ENCODE peak calls at places on chromosomes 1 and 21, in four cellular contexts. One of them, this sample, is unnamed.

GRCh38 chr1:91564888-91565700 is 64.4 kb downstream of the CDC7 start:
- DNase-seq in NCI-H1694 treated with DMSO at 0.1 percent for 48 hours: no peak
- DNase-seq in esophagus squamous epithelium: no peak
- DNase-seq in NCI-H2107: no peak
- DNase-seq in this sample: no peak

GRCh38 chr1:59481915-59482505 is 185.1 kb downstream of the FGGY start:
- DNase-seq in esophagus squamous epithelium: no peak
- DNase-seq in NCI-H2107: no peak
- DNase-seq in NCI-H1694 treated with DMSO at 0.1 percent for 48 hours: peak; percentile 3
- DNase-seq in this sample: no peak

GRCh38 chr1:226029093-226029496 is 30.0 kb upstream of the SDE2 start:
- DNase-seq in esophagus squamous epithelium: no peak
- DNase-seq in NCI-H1694 treated with DMSO at 0.1 percent for 48 hours: no peak
- DNase-seq in NCI-H2107: no peak
- DNase-seq in this sample: no peak

GRCh38 chr1:219713981-219714381 is 101.1 kb upstream of the ZC3H11B start:
- DNase-seq in NCI-H1694 treated with DMSO at 0.1 percent for 48 hours: no peak
- DNase-seq in esophagus squamous epithelium: no peak
- DNase-seq in NCI-H2107: peak; percentile 28
- DNase-seq in this sample: no peak

GRCh38 chr1:185565314-185565713 is 168.9 kb upstream of the HMCN1 start:
- DNase-seq in NCI-H1694 treated with DMSO at 0.1 percent for 48 hours: peak; percentile 27
- DNase-seq in esophagus squamous epithelium: no peak
- DNase-seq in NCI-H2107: no peak
- DNase-seq in this sample: no peak

GRCh38 chr21:27425574-27425973 is 458.7 kb upstream of the ADAMTS5 start:
- DNase-seq in esophagus squamous epithelium: no peak
- DNase-seq in NCI-H1694 treated with DMSO at 0.1 percent for 48 hours: no peak
- DNase-seq in NCI-H2107: no peak
- DNase-seq in this sample: no peak

GRCh38 chr1:43946244-43947060 is at the start of gene IPO13:
- DNase-seq in esophagus squamous epithelium: peak; percentile 67
- DNase-seq in NCI-H1694 treated with DMSO at 0.1 percent for 48 hours: peak; percentile 83
- DNase-seq in NCI-H2107: peak; percentile 98
- DNase-seq in this sample: peak; percentile 82

GRCh38 chr1:27031235-27032118 is 18.8 kb upstream of the TENT5B start:
- DNase-seq in NCI-H1694 treated with DMSO at 0.1 percent for 48 hours: no peak
- DNase-seq in esophagus squamous epithelium: no peak
- DNase-seq in NCI-H2107: peak; percentile 73
- DNase-seq in this sample: no peak

GRCh38 chr1:159581422-159581821 is 6.2 kb upstream of the APCS start:
- DNase-seq in NCI-H1694 treated with DMSO at 0.1 percent for 48 hours: no peak
- DNase-seq in NCI-H2107: no peak
- DNase-seq in esophagus squamous epithelium: no peak
- DNase-seq in this sample: no peak

GRCh38 chr1:162663086-162663485 is 30.8 kb downstream of the DDR2 start:
- DNase-seq in esophagus squamous epithelium: no peak
- DNase-seq in NCI-H1694 treated with DMSO at 0.1 percent for 48 hours: no peak
- DNase-seq in NCI-H2107: no peak
- DNase-seq in this sample: no peak

GRCh38 chr1:225554216-225554812 is 98.6 kb downstream of the ENAH start:
- DNase-seq in NCI-H2107: peak; percentile 10
- DNase-seq in NCI-H1694 treated with DMSO at 0.1 percent for 48 hours: peak; percentile 58
- DNase-seq in esophagus squamous epithelium: no peak
- DNase-seq in this sample: no peak

GRCh38 chr21:38388219-38388618 is 110.1 kb downstream of the ERG start:
- DNase-seq in esophagus squamous epithelium: no peak
- DNase-seq in NCI-H2107: no peak
- DNase-seq in NCI-H1694 treated with DMSO at 0.1 percent for 48 hours: no peak
- DNase-seq in this sample: no peak

GRCh38 chr1:221487781-221488520 is 253.9 kb downstream of the DUSP10 start:
- DNase-seq in NCI-H1694 treated with DMSO at 0.1 percent for 48 hours: no peak
- DNase-seq in esophagus squamous epithelium: no peak
- DNase-seq in NCI-H2107: no peak
- DNase-seq in this sample: no peak

GRCh38 chr1:178483251-178483957 is 13.4 kb downstream of the CLEC20A start:
- DNase-seq in NCI-H2107: no peak
- DNase-seq in NCI-H1694 treated with DMSO at 0.1 percent for 48 hours: no peak
- DNase-seq in esophagus squamous epithelium: no peak
- DNase-seq in this sample: no peak

This sample was measured in cerebellar nuclear complex.